ENCODE peak calls at places on chromosomes 11 and 22, in six cellular contexts. G, V, Q, C, Y and O are unnamed samples.
A peak's percentile ranks its signal among the peaks of the same experiment; 100 is the strongest.

GRCh38 chr22:32122899-32123298 is 36.2 kb downstream of the C22orf42 start:
- DNase-seq in C (no peak), V (no peak), Y (no peak), Q (no peak), G (no peak), O (no peak)

GRCh38 chr11:119880873-119881272 is 151.9 kb upstream of the NECTIN1 start:
- DNase-seq in V (no peak), G (no peak), Y (no peak), Q (no peak), C (no peak), O (no peak)

GRCh38 chr11:95991545-95991944 is 67.6 kb upstream of the MTMR2 start:
- DNase-seq in V (no peak), Q (no peak), C (no peak), G (no peak), Y (no peak), O (peak; percentile 84)

GRCh38 chr11:66951135-66951534 is 7.0 kb downstream of the PC start:
- DNase-seq in C (no peak), V (no peak), G (no peak), Q (no peak), Y (no peak), O (no peak)

GRCh38 chr11:89447845-89448244 is 43.3 kb downstream of the NOX4 start:
- DNase-seq in C (no peak), Y (no peak), Q (no peak), V (no peak), G (no peak), O (no peak)

GRCh38 chr11:396948-397548 is 3.0 kb downstream of the PKP3 start:
- DNase-seq in Y (no peak), G (peak; percentile 92), Q (no peak), C (peak; percentile 62), V (peak; percentile 56), O (peak; percentile 87)

GRCh38 chr11:61704838-61705237 is 24.6 kb downstream of the DAGLA start:
- DNase-seq in G (no peak), V (no peak), C (no peak), Y (no peak), Q (no peak), O (no peak)

GRCh38 chr11:72100462-72100861 is 2.6 kb downstream of the LAMTOR1 start:
- DNase-seq in V (no peak), Y (no peak), G (no peak), Q (no peak), C (no peak), O (no peak)

GRCh38 chr22:29689872-29690213 is 30.0 kb upstream of the CABP7 start:
- DNase-seq in C (peak; percentile 49), G (no peak), Y (no peak), V (no peak), Q (peak; percentile 40), O (peak; percentile 86)